ENCODE peak calls at places on chromosomes 4 and X, in nine cellular contexts. One of them, this sample, is unnamed.

GRCh38 chr4:101604976-101605375 is 185.6 kb upstream of the BANK1 start:
- DNase-seq in effector memory CD8-positive, alpha-beta T cell: no peak
- DNase-seq in adipocyte: peak
- DNase-seq in NCI-H1417: no peak
- DNase-seq in stimulated activated CD4-positive, alpha-beta T cell treated with anti-CD3 and anti-CD28 coated beads, Interleukin-2, amount 100 ng/mL, for 48 hours: no peak
- DNase-seq in GM13976: no peak
- DNase-seq in CD4-positive, alpha-beta memory T cell: no peak
- DNase-seq in kidney epithelial cell: peak
- DNase-seq in neural crest cell: no peak
- DNase-seq in this sample: no peak

GRCh38 chrX:23554304-23554703 is 113.0 kb upstream of the PRDX4 start:
- DNase-seq in effector memory CD8-positive, alpha-beta T cell: no peak
- DNase-seq in adipocyte: peak
- DNase-seq in NCI-H1417: peak
- DNase-seq in stimulated activated CD4-positive, alpha-beta T cell treated with anti-CD3 and anti-CD28 coated beads, Interleukin-2, amount 100 ng/mL, for 48 hours: no peak
- DNase-seq in GM13976: peak
- DNase-seq in CD4-positive, alpha-beta memory T cell: no peak
- DNase-seq in kidney epithelial cell: peak
- DNase-seq in neural crest cell: no peak
- DNase-seq in this sample: peak

GRCh38 chr4:47145630-47146029 is 114.3 kb downstream of the GABRB1 start:
- DNase-seq in effector memory CD8-positive, alpha-beta T cell: no peak
- DNase-seq in adipocyte: peak
- DNase-seq in NCI-H1417: peak
- DNase-seq in stimulated activated CD4-positive, alpha-beta T cell treated with anti-CD3 and anti-CD28 coated beads, Interleukin-2, amount 100 ng/mL, for 48 hours: no peak
- DNase-seq in GM13976: peak
- DNase-seq in CD4-positive, alpha-beta memory T cell: no peak
- DNase-seq in kidney epithelial cell: peak
- DNase-seq in neural crest cell: no peak
- DNase-seq in this sample: no peak

GRCh38 chr4:649751-650310 is 24.2 kb downstream of the ATP5ME start:
- DNase-seq in effector memory CD8-positive, alpha-beta T cell: no peak
- DNase-seq in adipocyte: no peak
- DNase-seq in NCI-H1417: no peak
- DNase-seq in stimulated activated CD4-positive, alpha-beta T cell treated with anti-CD3 and anti-CD28 coated beads, Interleukin-2, amount 100 ng/mL, for 48 hours: no peak
- DNase-seq in GM13976: no peak
- DNase-seq in CD4-positive, alpha-beta memory T cell: no peak
- DNase-seq in kidney epithelial cell: no peak
- DNase-seq in neural crest cell: no peak
- DNase-seq in this sample: no peak

GRCh38 chr4:182973421-182974340 is 56.5 kb upstream of the DCTD start:
- DNase-seq in effector memory CD8-positive, alpha-beta T cell: no peak
- DNase-seq in adipocyte: no peak
- DNase-seq in NCI-H1417: no peak
- DNase-seq in stimulated activated CD4-positive, alpha-beta T cell treated with anti-CD3 and anti-CD28 coated beads, Interleukin-2, amount 100 ng/mL, for 48 hours: no peak
- DNase-seq in GM13976: no peak
- DNase-seq in CD4-positive, alpha-beta memory T cell: no peak
- DNase-seq in kidney epithelial cell: no peak
- DNase-seq in neural crest cell: no peak
- DNase-seq in this sample: no peak

GRCh38 chr4:78569291-78569821 is 17.8 kb downstream of the ANXA3 start:
- DNase-seq in effector memory CD8-positive, alpha-beta T cell: no peak
- DNase-seq in adipocyte: peak
- DNase-seq in NCI-H1417: no peak
- DNase-seq in stimulated activated CD4-positive, alpha-beta T cell treated with anti-CD3 and anti-CD28 coated beads, Interleukin-2, amount 100 ng/mL, for 48 hours: no peak
- DNase-seq in GM13976: no peak
- DNase-seq in CD4-positive, alpha-beta memory T cell: no peak
- DNase-seq in kidney epithelial cell: peak
- DNase-seq in neural crest cell: no peak
- DNase-seq in this sample: no peak

GRCh38 chr4:3833326-3833989 is 67.3 kb downstream of the ADRA2C start:
- DNase-seq in effector memory CD8-positive, alpha-beta T cell: no peak
- DNase-seq in adipocyte: no peak
- DNase-seq in NCI-H1417: no peak
- DNase-seq in stimulated activated CD4-positive, alpha-beta T cell treated with anti-CD3 and anti-CD28 coated beads, Interleukin-2, amount 100 ng/mL, for 48 hours: no peak
- DNase-seq in GM13976: no peak
- DNase-seq in CD4-positive, alpha-beta memory T cell: no peak
- DNase-seq in kidney epithelial cell: no peak
- DNase-seq in neural crest cell: no peak
- DNase-seq in this sample: no peak

GRCh38 chr4:99887837-99888236 is 6.4 kb downstream of the LAMTOR3 start:
- DNase-seq in effector memory CD8-positive, alpha-beta T cell: no peak
- DNase-seq in adipocyte: peak
- DNase-seq in NCI-H1417: no peak
- DNase-seq in stimulated activated CD4-positive, alpha-beta T cell treated with anti-CD3 and anti-CD28 coated beads, Interleukin-2, amount 100 ng/mL, for 48 hours: no peak
- DNase-seq in GM13976: no peak
- DNase-seq in CD4-positive, alpha-beta memory T cell: no peak
- DNase-seq in kidney epithelial cell: no peak
- DNase-seq in neural crest cell: no peak
- DNase-seq in this sample: no peak

GRCh38 chr4:15438939-15439524 is 11.2 kb downstream of the C1QTNF7 start:
- DNase-seq in effector memory CD8-positive, alpha-beta T cell: no peak
- DNase-seq in adipocyte: peak
- DNase-seq in NCI-H1417: no peak
- DNase-seq in stimulated activated CD4-positive, alpha-beta T cell treated with anti-CD3 and anti-CD28 coated beads, Interleukin-2, amount 100 ng/mL, for 48 hours: no peak
- DNase-seq in GM13976: no peak
- DNase-seq in CD4-positive, alpha-beta memory T cell: no peak
- DNase-seq in kidney epithelial cell: no peak
- DNase-seq in neural crest cell: no peak
- DNase-seq in this sample: no peak

GRCh38 chrX:148933881-148934280 is 433.5 kb downstream of the AFF2 start:
- DNase-seq in effector memory CD8-positive, alpha-beta T cell: no peak
- DNase-seq in adipocyte: no peak
- DNase-seq in NCI-H1417: no peak
- DNase-seq in stimulated activated CD4-positive, alpha-beta T cell treated with anti-CD3 and anti-CD28 coated beads, Interleukin-2, amount 100 ng/mL, for 48 hours: no peak
- DNase-seq in GM13976: no peak
- DNase-seq in CD4-positive, alpha-beta memory T cell: no peak
- DNase-seq in kidney epithelial cell: no peak
- DNase-seq in neural crest cell: no peak
- DNase-seq in this sample: no peak

GRCh38 chr4:147709999-147710398 is 21.9 kb upstream of the ARHGAP10 start:
- DNase-seq in effector memory CD8-positive, alpha-beta T cell: no peak
- DNase-seq in adipocyte: no peak
- DNase-seq in NCI-H1417: no peak
- DNase-seq in stimulated activated CD4-positive, alpha-beta T cell treated with anti-CD3 and anti-CD28 coated beads, Interleukin-2, amount 100 ng/mL, for 48 hours: no peak
- DNase-seq in GM13976: no peak
- DNase-seq in CD4-positive, alpha-beta memory T cell: no peak
- DNase-seq in kidney epithelial cell: no peak
- DNase-seq in neural crest cell: no peak
- DNase-seq in this sample: no peak

GRCh38 chr4:180106997-180107396 is 2136.2 kb upstream of the TENM3 start:
- DNase-seq in effector memory CD8-positive, alpha-beta T cell: no peak
- DNase-seq in adipocyte: no peak
- DNase-seq in NCI-H1417: no peak
- DNase-seq in stimulated activated CD4-positive, alpha-beta T cell treated with anti-CD3 and anti-CD28 coated beads, Interleukin-2, amount 100 ng/mL, for 48 hours: no peak
- DNase-seq in GM13976: no peak
- DNase-seq in CD4-positive, alpha-beta memory T cell: no peak
- DNase-seq in kidney epithelial cell: no peak
- DNase-seq in neural crest cell: no peak
- DNase-seq in this sample: no peak

GRCh38 chr4:80268081-80268823 is 1.8 kb downstream of the FGF5 start:
- DNase-seq in effector memory CD8-positive, alpha-beta T cell: no peak
- DNase-seq in adipocyte: peak
- DNase-seq in NCI-H1417: no peak
- DNase-seq in stimulated activated CD4-positive, alpha-beta T cell treated with anti-CD3 and anti-CD28 coated beads, Interleukin-2, amount 100 ng/mL, for 48 hours: no peak
- DNase-seq in GM13976: peak
- DNase-seq in CD4-positive, alpha-beta memory T cell: no peak
- DNase-seq in kidney epithelial cell: no peak
- DNase-seq in neural crest cell: no peak
- DNase-seq in this sample: no peak

GRCh38 chr4:182881928-182882327 is 35.3 kb downstream of the DCTD start:
- DNase-seq in effector memory CD8-positive, alpha-beta T cell: no peak
- DNase-seq in adipocyte: no peak
- DNase-seq in NCI-H1417: peak
- DNase-seq in stimulated activated CD4-positive, alpha-beta T cell treated with anti-CD3 and anti-CD28 coated beads, Interleukin-2, amount 100 ng/mL, for 48 hours: no peak
- DNase-seq in GM13976: no peak
- DNase-seq in CD4-positive, alpha-beta memory T cell: no peak
- DNase-seq in kidney epithelial cell: no peak
- DNase-seq in neural crest cell: no peak
- DNase-seq in this sample: no peak

GRCh38 chr4:73870260-73870659 is 1.1 kb downstream of the CXCL1 start:
- DNase-seq in effector memory CD8-positive, alpha-beta T cell: no peak
- DNase-seq in adipocyte: peak
- DNase-seq in NCI-H1417: no peak
- DNase-seq in stimulated activated CD4-positive, alpha-beta T cell treated with anti-CD3 and anti-CD28 coated beads, Interleukin-2, amount 100 ng/mL, for 48 hours: no peak
- DNase-seq in GM13976: no peak
- DNase-seq in CD4-positive, alpha-beta memory T cell: no peak
- DNase-seq in kidney epithelial cell: no peak
- DNase-seq in neural crest cell: no peak
- DNase-seq in this sample: no peak

GRCh38 chrX:101383679-101384078 is 2.3 kb downstream of the BTK start:
- DNase-seq in effector memory CD8-positive, alpha-beta T cell: no peak
- DNase-seq in adipocyte: no peak
- DNase-seq in NCI-H1417: no peak
- DNase-seq in stimulated activated CD4-positive, alpha-beta T cell treated with anti-CD3 and anti-CD28 coated beads, Interleukin-2, amount 100 ng/mL, for 48 hours: no peak
- DNase-seq in GM13976: peak
- DNase-seq in CD4-positive, alpha-beta memory T cell: no peak
- DNase-seq in kidney epithelial cell: no peak
- DNase-seq in neural crest cell: no peak
- DNase-seq in this sample: no peak

GRCh38 chr4:138014664-138015288 is 227.4 kb downstream of the SLC7A11 start:
- DNase-seq in effector memory CD8-positive, alpha-beta T cell: no peak
- DNase-seq in adipocyte: no peak
- DNase-seq in NCI-H1417: no peak
- DNase-seq in stimulated activated CD4-positive, alpha-beta T cell treated with anti-CD3 and anti-CD28 coated beads, Interleukin-2, amount 100 ng/mL, for 48 hours: no peak
- DNase-seq in GM13976: no peak
- DNase-seq in CD4-positive, alpha-beta memory T cell: no peak
- DNase-seq in kidney epithelial cell: no peak
- DNase-seq in neural crest cell: no peak
- DNase-seq in this sample: no peak

GRCh38 chr4:54924891-54925290 is 200.5 kb downstream of the KDR start:
- DNase-seq in effector memory CD8-positive, alpha-beta T cell: no peak
- DNase-seq in adipocyte: no peak
- DNase-seq in NCI-H1417: no peak
- DNase-seq in stimulated activated CD4-positive, alpha-beta T cell treated with anti-CD3 and anti-CD28 coated beads, Interleukin-2, amount 100 ng/mL, for 48 hours: no peak
- DNase-seq in GM13976: no peak
- DNase-seq in CD4-positive, alpha-beta memory T cell: no peak
- DNase-seq in kidney epithelial cell: no peak
- DNase-seq in neural crest cell: no peak
- DNase-seq in this sample: no peak

GRCh38 chr4:138444260-138444659 is 202.1 kb upstream of the SLC7A11 start:
- DNase-seq in effector memory CD8-positive, alpha-beta T cell: no peak
- DNase-seq in adipocyte: no peak
- DNase-seq in NCI-H1417: no peak
- DNase-seq in stimulated activated CD4-positive, alpha-beta T cell treated with anti-CD3 and anti-CD28 coated beads, Interleukin-2, amount 100 ng/mL, for 48 hours: no peak
- DNase-seq in GM13976: no peak
- DNase-seq in CD4-positive, alpha-beta memory T cell: no peak
- DNase-seq in kidney epithelial cell: no peak
- DNase-seq in neural crest cell: no peak
- DNase-seq in this sample: no peak

GRCh38 chrX:55057691-55058249 is 17.1 kb upstream of the PAGE2B start:
- DNase-seq in effector memory CD8-positive, alpha-beta T cell: peak
- DNase-seq in adipocyte: peak
- DNase-seq in NCI-H1417: peak
- DNase-seq in stimulated activated CD4-positive, alpha-beta T cell treated with anti-CD3 and anti-CD28 coated beads, Interleukin-2, amount 100 ng/mL, for 48 hours: peak
- DNase-seq in GM13976: peak
- DNase-seq in CD4-positive, alpha-beta memory T cell: no peak
- DNase-seq in kidney epithelial cell: no peak
- DNase-seq in neural crest cell: peak
- DNase-seq in this sample: peak

GRCh38 chr4:188117631-188118030 is 8.2 kb upstream of the TRIML2 start:
- DNase-seq in effector memory CD8-positive, alpha-beta T cell: no peak
- DNase-seq in adipocyte: no peak
- DNase-seq in NCI-H1417: no peak
- DNase-seq in stimulated activated CD4-positive, alpha-beta T cell treated with anti-CD3 and anti-CD28 coated beads, Interleukin-2, amount 100 ng/mL, for 48 hours: no peak
- DNase-seq in GM13976: no peak
- DNase-seq in CD4-positive, alpha-beta memory T cell: no peak
- DNase-seq in kidney epithelial cell: no peak
- DNase-seq in neural crest cell: no peak
- DNase-seq in this sample: no peak

GRCh38 chr4:12409507-12410190 is 981.0 kb upstream of the HS3ST1 start:
- DNase-seq in effector memory CD8-positive, alpha-beta T cell: no peak
- DNase-seq in adipocyte: peak
- DNase-seq in NCI-H1417: no peak
- DNase-seq in stimulated activated CD4-positive, alpha-beta T cell treated with anti-CD3 and anti-CD28 coated beads, Interleukin-2, amount 100 ng/mL, for 48 hours: no peak
- DNase-seq in GM13976: no peak
- DNase-seq in CD4-positive, alpha-beta memory T cell: no peak
- DNase-seq in kidney epithelial cell: peak
- DNase-seq in neural crest cell: no peak
- DNase-seq in this sample: no peak

GRCh38 chr4:189940178-189941004 is at the start of gene FRG1:
- DNase-seq in effector memory CD8-positive, alpha-beta T cell: peak
- DNase-seq in adipocyte: peak
- DNase-seq in NCI-H1417: no peak
- DNase-seq in stimulated activated CD4-positive, alpha-beta T cell treated with anti-CD3 and anti-CD28 coated beads, Interleukin-2, amount 100 ng/mL, for 48 hours: peak
- DNase-seq in GM13976: peak
- DNase-seq in CD4-positive, alpha-beta memory T cell: peak
- DNase-seq in kidney epithelial cell: peak
- DNase-seq in neural crest cell: peak
- DNase-seq in this sample: peak

GRCh38 chr4:40288547-40288946 is 46.6 kb upstream of the CHRNA9 start:
- DNase-seq in effector memory CD8-positive, alpha-beta T cell: no peak
- DNase-seq in adipocyte: no peak
- DNase-seq in NCI-H1417: no peak
- DNase-seq in stimulated activated CD4-positive, alpha-beta T cell treated with anti-CD3 and anti-CD28 coated beads, Interleukin-2, amount 100 ng/mL, for 48 hours: no peak
- DNase-seq in GM13976: no peak
- DNase-seq in CD4-positive, alpha-beta memory T cell: no peak
- DNase-seq in kidney epithelial cell: no peak
- DNase-seq in neural crest cell: no peak
- DNase-seq in this sample: no peak

GRCh38 chrX:129925305-129926092 is 19.5 kb downstream of the UTP14A start:
- DNase-seq in effector memory CD8-positive, alpha-beta T cell: peak
- DNase-seq in adipocyte: peak
- DNase-seq in NCI-H1417: peak
- DNase-seq in stimulated activated CD4-positive, alpha-beta T cell treated with anti-CD3 and anti-CD28 coated beads, Interleukin-2, amount 100 ng/mL, for 48 hours: peak
- DNase-seq in GM13976: peak
- DNase-seq in CD4-positive, alpha-beta memory T cell: peak
- DNase-seq in kidney epithelial cell: peak
- DNase-seq in neural crest cell: peak
- DNase-seq in this sample: peak

GRCh38 chr4:85084371-85085170 is 118.1 kb upstream of the WDFY3 start:
- DNase-seq in effector memory CD8-positive, alpha-beta T cell: no peak
- DNase-seq in adipocyte: peak
- DNase-seq in NCI-H1417: peak
- DNase-seq in stimulated activated CD4-positive, alpha-beta T cell treated with anti-CD3 and anti-CD28 coated beads, Interleukin-2, amount 100 ng/mL, for 48 hours: peak
- DNase-seq in GM13976: peak
- DNase-seq in CD4-positive, alpha-beta memory T cell: no peak
- DNase-seq in kidney epithelial cell: peak
- DNase-seq in neural crest cell: peak
- DNase-seq in this sample: peak

GRCh38 chr4:119020158-119020557 is 115.5 kb upstream of the MYOZ2 start:
- DNase-seq in effector memory CD8-positive, alpha-beta T cell: no peak
- DNase-seq in adipocyte: no peak
- DNase-seq in NCI-H1417: no peak
- DNase-seq in stimulated activated CD4-positive, alpha-beta T cell treated with anti-CD3 and anti-CD28 coated beads, Interleukin-2, amount 100 ng/mL, for 48 hours: no peak
- DNase-seq in GM13976: no peak
- DNase-seq in CD4-positive, alpha-beta memory T cell: no peak
- DNase-seq in kidney epithelial cell: no peak
- DNase-seq in neural crest cell: no peak
- DNase-seq in this sample: no peak

GRCh38 chr4:186628058-186628711 is 72.8 kb upstream of the MTNR1A start:
- DNase-seq in effector memory CD8-positive, alpha-beta T cell: no peak
- DNase-seq in adipocyte: no peak
- DNase-seq in NCI-H1417: no peak
- DNase-seq in stimulated activated CD4-positive, alpha-beta T cell treated with anti-CD3 and anti-CD28 coated beads, Interleukin-2, amount 100 ng/mL, for 48 hours: no peak
- DNase-seq in GM13976: no peak
- DNase-seq in CD4-positive, alpha-beta memory T cell: no peak
- DNase-seq in kidney epithelial cell: no peak
- DNase-seq in neural crest cell: no peak
- DNase-seq in this sample: no peak